ENCODE peak calls at places on chromosomes 11 and 22, in eight cellular contexts. N, M, V, E, G, A, R and L are unnamed samples.
A peak's percentile ranks its signal among the peaks of the same experiment; 100 is the strongest.

GRCh38 chr11:128208329-128209220 is 378.8 kb downstream of the ETS1 start:
- DNase-seq in A (no peak), M (no peak), N (no peak), E (peak; percentile 88), V (no peak), R (no peak), G (peak; percentile 87), L (no peak)

GRCh38 chr11:128523616-128524015 is 63.7 kb downstream of the ETS1 start:
- DNase-seq in R (peak; percentile 17), E (no peak), A (no peak), M (no peak), G (no peak), N (no peak), V (no peak), L (no peak)

GRCh38 chr11:77081381-77081851 is 14.6 kb downstream of the CAPN5 start:
- DNase-seq in N (no peak), A (no peak), E (no peak), M (no peak), G (no peak), R (no peak), V (no peak), L (no peak)

GRCh38 chr11:70251583-70252285 is 18.8 kb upstream of the PPFIA1 start:
- DNase-seq in G (no peak), V (no peak), N (no peak), A (no peak), R (no peak), M (peak; percentile 15), E (no peak), L (peak; percentile 17)

GRCh38 chr11:69888671-69889076 is 69.5 kb upstream of the FGF3 start:
- DNase-seq in M (peak; percentile 75), R (no peak), N (peak; percentile 49), E (peak; percentile 28), A (peak; percentile 66), G (peak; percentile 4), V (peak; percentile 61), L (peak; percentile 10)

GRCh38 chr11:721347-721912 is 15.4 kb downstream of the EPS8L2 start:
- DNase-seq in E (no peak), M (no peak), G (no peak), R (no peak), N (no peak), A (no peak), V (no peak), L (no peak)

GRCh38 chr11:134584706-134585445 is 172.8 kb upstream of the B3GAT1 start:
- DNase-seq in R (peak; percentile 91), M (no peak), E (no peak), A (no peak), V (no peak), G (no peak), N (no peak), L (no peak)

GRCh38 chr11:110432713-110433392 is 3.1 kb downstream of the FDX1 start:
- DNase-seq in G (no peak), A (no peak), M (no peak), N (no peak), R (no peak), E (no peak), V (no peak), L (no peak)

GRCh38 chr11:1831338-1832180 is 3.2 kb upstream of the SYT8 start:
- DNase-seq in N (no peak), E (no peak), M (no peak), V (no peak), R (no peak), A (no peak), G (no peak), L (no peak)

GRCh38 chr11:63945482-63946163 is 6.8 kb downstream of the NAA40 start:
- DNase-seq in R (no peak), G (peak; percentile 39), M (peak; percentile 72), A (peak; percentile 46), E (peak; percentile 59), N (peak; percentile 37), V (peak; percentile 58), L (peak; percentile 76)

GRCh38 chr11:113645593-113646349 is 60.3 kb downstream of the TMPRSS5 start:
- DNase-seq in E (no peak), R (no peak), M (no peak), N (no peak), V (no peak), G (no peak), A (no peak), L (no peak)

GRCh38 chr22:18042685-18043084 is 18.3 kb upstream of the MICAL3 start:
- DNase-seq in A (no peak), E (no peak), V (no peak), R (no peak), N (no peak), M (no peak), G (no peak), L (no peak)

GRCh38 chr11:89184021-89184420 is 6.3 kb downstream of the TYR start:
- DNase-seq in R (no peak), E (no peak), N (no peak), M (no peak), G (peak; percentile 27), V (no peak), A (no peak), L (no peak)

GRCh38 chr11:128689946-128690745 is 3.7 kb upstream of the FLI1 start:
- DNase-seq in G (no peak), A (no peak), M (no peak), V (no peak), R (no peak), E (no peak), N (no peak), L (no peak)